ENCODE peak calls at places on chromosome 20, in ten cellular contexts. K is activated B cell treated with CpG ODN at 0.5 μM for 24 hours, Q is BJ, W is H9, U is tibial artery, N is fibroblast of lung, P is breast epithelium, G is PC-3, H is WTC11, O is omental fat pad. T is an unnamed sample.
A peak's percentile ranks its signal among the peaks of the same experiment; 100 is the strongest.

GRCh38 chr20:43438578-43439316 is 18.9 kb upstream of the SRSF6 start:
- DNase-seq in K (no peak), Q (no peak), W (no peak), U (no peak), N (no peak), P (no peak), G (no peak), H (no peak), O (no peak), T (no peak)

GRCh38 chr20:51211191-51211590 is 188.3 kb upstream of the KCNG1 start:
- DNase-seq in K (no peak), Q (no peak), W (peak; percentile 7), U (no peak), N (no peak), P (no peak), G (no peak), H (no peak), O (no peak), T (no peak)

GRCh38 chr20:33859157-33859695 is 48.1 kb downstream of the CHMP4B start:
- DNase-seq in K (no peak), Q (no peak), W (no peak), U (no peak), N (no peak), P (no peak), G (no peak), H (no peak), O (no peak), T (no peak)

GRCh38 chr20:5171074-5171789 is 44.4 kb downstream of the CDS2 start:
- DNase-seq in K (no peak), Q (no peak), W (peak; percentile 43), U (no peak), N (no peak), P (no peak), G (no peak), H (peak; percentile 14), O (no peak), T (no peak)

GRCh38 chr20:15560936-15561531 is 1012.2 kb downstream of the KIF16B start:
- DNase-seq in K (no peak), Q (no peak), W (no peak), U (no peak), N (no peak), P (no peak), G (no peak), H (no peak), O (no peak), T (no peak)

GRCh38 chr20:35661908-35662307 is 2.8 kb downstream of the CPNE1 start:
- DNase-seq in K (no peak), Q (no peak), W (no peak), U (no peak), N (no peak), P (no peak), G (no peak), H (no peak), O (no peak), T (no peak)

GRCh38 chr20:62464080-62464770 is 11.6 kb downstream of the GATA5 start:
- DNase-seq in K (no peak), Q (no peak), W (no peak), U (no peak), N (no peak), P (no peak), G (no peak), H (no peak), O (no peak), T (no peak)

GRCh38 chr20:31987744-31988143 is 19.8 kb downstream of the XKR7 start:
- DNase-seq in K (no peak), Q (no peak), W (no peak), U (no peak), N (no peak), P (no peak), G (peak; percentile 50), H (no peak), O (no peak), T (no peak)

GRCh38 chr20:23010096-23010495 is 25.0 kb upstream of the SSTR4 start:
- DNase-seq in K (no peak), Q (no peak), W (no peak), U (no peak), N (no peak), P (no peak), G (no peak), H (no peak), O (no peak), T (no peak)

GRCh38 chr20:23013429-23013828 is 21.7 kb upstream of the SSTR4 start:
- DNase-seq in K (no peak), Q (no peak), W (no peak), U (no peak), N (no peak), P (no peak), G (peak; percentile 91), H (no peak), O (no peak), T (no peak)

GRCh38 chr20:23008673-23009072 is 26.4 kb upstream of the SSTR4 start:
- DNase-seq in K (no peak), Q (no peak), W (no peak), U (no peak), N (no peak), P (no peak), G (peak; percentile 28), H (no peak), O (no peak), T (no peak)

GRCh38 chr20:23009636-23010035 is 25.5 kb upstream of the SSTR4 start:
- DNase-seq in K (no peak), Q (no peak), W (no peak), U (no peak), N (no peak), P (peak; percentile 60), G (peak; percentile 42), H (no peak), O (no peak), T (no peak)

GRCh38 chr20:23011008-23011721 is 23.9 kb upstream of the SSTR4 start:
- DNase-seq in K (no peak), Q (no peak), W (no peak), U (no peak), N (no peak), P (no peak), G (no peak), H (no peak), O (no peak), T (no peak)
- TF ChIP-seq CTCF in K (no peak), Q (no peak), W (no peak), U (no peak), N (no peak), P (no peak), G (no peak), H (no peak), O (no peak), T (no peak)

DNA sequence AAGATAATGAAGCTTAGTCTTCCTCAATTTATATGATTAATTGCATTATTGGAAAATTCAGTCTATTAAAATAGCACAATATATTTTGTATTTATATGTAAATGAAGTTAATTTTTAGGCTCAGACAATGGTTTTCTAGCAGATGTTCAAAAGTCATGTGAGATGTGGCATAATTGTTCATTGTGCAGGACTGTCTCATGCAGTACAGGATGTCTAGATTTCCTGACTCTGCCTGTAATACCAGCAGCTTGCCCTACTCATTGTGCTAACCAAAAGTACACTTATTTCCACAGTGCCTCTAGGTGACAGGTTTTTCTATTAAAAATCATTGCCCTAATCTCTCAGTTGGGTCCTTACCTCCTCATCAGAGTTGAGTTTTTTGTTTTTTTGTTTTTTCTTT is 12.4 kb downstream of the RALGAPB start:
- DNase-seq in K (no peak), Q (no peak), W (no peak), U (no peak), N (no peak), P (no peak), G (no peak), H (no peak), O (no peak), T (no peak)
- TF ChIP-seq CTCF in K (no peak), Q (no peak), W (no peak), U (no peak), N (no peak), P (no peak), G (no peak), H (no peak), O (no peak), T (no peak)

GRCh38 chr20:57679113-57679512 is 30.7 kb downstream of the PMEPA1 start:
- DNase-seq in K (no peak), Q (no peak), W (no peak), U (no peak), N (no peak), P (no peak), G (no peak), H (no peak), O (no peak), T (no peak)

GRCh38 chr20:57677323-57677982 is 32.4 kb downstream of the PMEPA1 start:
- DNase-seq in K (no peak), Q (no peak), W (no peak), U (no peak), N (no peak), P (no peak), G (no peak), H (no peak), O (no peak), T (no peak)

GRCh38 chr20:57680131-57680716 is 29.6 kb downstream of the PMEPA1 start:
- DNase-seq in K (peak; percentile 64), Q (no peak), W (no peak), U (no peak), N (no peak), P (no peak), G (no peak), H (no peak), O (no peak), T (no peak)

GRCh38 chr20:57676517-57677322 is 33.1 kb downstream of the PMEPA1 start:
- DNase-seq in K (no peak), Q (no peak), W (no peak), U (no peak), N (no peak), P (no peak), G (no peak), H (no peak), O (no peak), T (no peak)

GRCh38 chr20:57678340-57678739 is 31.5 kb downstream of the PMEPA1 start:
- DNase-seq in K (no peak), Q (no peak), W (no peak), U (no peak), N (no peak), P (no peak), G (no peak), H (no peak), O (no peak), T (no peak)
- TF ChIP-seq CTCF in K (no peak), Q (no peak), W (no peak), U (no peak), N (no peak), P (no peak), G (no peak), H (no peak), O (no peak), T (no peak)

GRCh38 chr20:10408427-10408826 is 25.6 kb downstream of the MKKS start:
- DNase-seq in K (no peak), Q (no peak), W (no peak), U (no peak), N (no peak), P (no peak), G (no peak), H (no peak), O (no peak), T (no peak)

GRCh38 chr20:10402938-10403593 is 31.0 kb downstream of the MKKS start:
- DNase-seq in K (no peak), Q (no peak), W (no peak), U (no peak), N (no peak), P (no peak), G (no peak), H (no peak), O (no peak), T (no peak)

GRCh38 chr20:10404023-10404628 is 29.9 kb downstream of the MKKS start:
- DNase-seq in K (no peak), Q (no peak), W (no peak), U (no peak), N (no peak), P (no peak), G (no peak), H (no peak), O (no peak), T (no peak)

DNA sequence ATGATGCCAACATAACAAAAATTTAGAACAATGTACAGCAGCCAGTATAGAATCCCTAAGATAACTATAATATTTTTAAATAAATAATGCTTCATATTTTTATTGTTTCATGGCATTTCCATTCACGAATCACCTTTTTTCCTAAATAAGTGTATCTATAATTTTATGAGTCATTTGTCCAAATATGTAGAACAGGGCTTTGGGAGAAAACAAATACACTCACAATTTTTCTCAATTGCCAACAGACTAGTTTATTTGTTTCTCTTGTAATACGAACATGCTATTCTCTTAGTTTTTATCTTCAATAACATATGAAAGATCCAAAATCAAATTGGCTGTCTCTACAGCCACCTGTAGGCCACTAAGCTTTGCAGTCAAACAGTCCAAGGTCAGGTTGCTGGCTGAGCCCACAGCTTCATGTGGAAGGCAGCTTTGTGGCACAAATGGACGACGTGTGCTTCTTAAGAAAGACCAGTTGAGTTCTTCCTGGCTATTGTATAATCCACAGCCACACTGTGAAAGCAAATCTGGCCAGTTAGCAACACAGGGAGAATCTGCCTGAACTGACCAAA is 29.0 kb downstream of the MKKS start:
- DNase-seq in K (no peak), Q (no peak), W (no peak), U (no peak), N (no peak), P (no peak), G (no peak), H (no peak), O (no peak), T (no peak)
- TF ChIP-seq CTCF in K (no peak), Q (no peak), W (no peak), U (no peak), N (no peak), P (no peak), G (no peak), H (no peak), O (no peak), T (no peak)